ENCODE peak calls at places on chromosomes 6 and 20, in ten cellular contexts. F, O, N, U, I, H, B, D, C and L are unnamed samples.

GRCh38 chr6:79699606-79700005 is 68.5 kb downstream of the SH3BGRL2 start:
- DNase-seq in F (no peak), O (no peak), N (no peak), U (no peak), I (no peak), H (no peak), B (no peak), D (no peak), C (no peak), L (no peak)

GRCh38 chr6:143397229-143398222 is 53.0 kb downstream of the ADAT2 start:
- DNase-seq in F (no peak), O (peak; percentile 21), N (peak; percentile 77), U (peak; percentile 65), I (peak; percentile 14), H (peak; percentile 22), B (peak; percentile 80), D (no peak), C (peak; percentile 70), L (peak; percentile 90)

GRCh38 chr20:24813936-24814335 is 135.1 kb upstream of the CST7 start:
- DNase-seq in F (no peak), O (no peak), N (no peak), U (no peak), I (no peak), H (no peak), B (no peak), D (no peak), C (no peak), L (no peak)

GRCh38 chr6:13761361-13762036 is 49.9 kb upstream of the RANBP9 start:
- DNase-seq in F (no peak), O (peak; percentile 5), N (no peak), U (no peak), I (no peak), H (no peak), B (peak; percentile 80), D (no peak), C (no peak), L (no peak)

GRCh38 chr6:41591859-41592502 is 45.8 kb downstream of the FOXP4 start:
- DNase-seq in F (no peak), O (peak; percentile 56), N (peak; percentile 71), U (peak; percentile 88), I (peak; percentile 90), H (peak; percentile 77), B (peak; percentile 55), D (peak; percentile 30), C (peak; percentile 75), L (no peak)

GRCh38 chr6:26223677-26224546 is 136.7 kb downstream of the HFE start:
- DNase-seq in F (peak; percentile 72), O (peak; percentile 98), N (peak; percentile 70), U (peak; percentile 82), I (peak; percentile 59), H (peak; percentile 63), B (peak; percentile 86), D (peak; percentile 94), C (peak; percentile 74), L (peak; percentile 87)

GRCh38 chr6:5126214-5126613 is 41.1 kb downstream of the PPP1R3G start:
- DNase-seq in F (no peak), O (no peak), N (no peak), U (no peak), I (no peak), H (no peak), B (no peak), D (no peak), C (no peak), L (no peak)

GRCh38 chr6:16409531-16410441 is 171.4 kb downstream of the GMPR start:
- DNase-seq in F (no peak), O (peak; percentile 60), N (peak; percentile 68), U (peak; percentile 77), I (peak; percentile 74), H (peak; percentile 24), B (peak; percentile 87), D (no peak), C (peak; percentile 78), L (no peak)

GRCh38 chr6:144661101-144661806 is 376.1 kb downstream of the UTRN start:
- DNase-seq in F (no peak), O (peak; percentile 62), N (no peak), U (no peak), I (no peak), H (no peak), B (peak; percentile 21), D (no peak), C (no peak), L (no peak)

GRCh38 chr6:169008641-169009040 is 245.0 kb downstream of the THBS2 start:
- DNase-seq in F (no peak), O (peak; percentile 34), N (no peak), U (no peak), I (no peak), H (no peak), B (peak; percentile 12), D (no peak), C (no peak), L (no peak)

GRCh38 chr20:9344080-9344920 is 170.1 kb upstream of the LAMP5 start:
- DNase-seq in F (no peak), O (peak; percentile 73), N (no peak), U (no peak), I (no peak), H (no peak), B (peak; percentile 54), D (peak; percentile 3), C (no peak), L (no peak)

GRCh38 chr6:36243562-36244212 is 26.2 kb upstream of the PNPLA1 start:
- DNase-seq in F (no peak), O (no peak), N (no peak), U (no peak), I (no peak), H (no peak), B (no peak), D (no peak), C (no peak), L (no peak)

GRCh38 chr6:36246511-36247268 is 23.2 kb upstream of the PNPLA1 start:
- DNase-seq in F (no peak), O (peak; percentile 18), N (no peak), U (no peak), I (no peak), H (no peak), B (peak; percentile 40), D (no peak), C (no peak), L (no peak)

GRCh38 chr6:36242161-36242560 is 27.7 kb upstream of the PNPLA1 start:
- DNase-seq in F (no peak), O (no peak), N (no peak), U (no peak), I (no peak), H (no peak), B (no peak), D (no peak), C (no peak), L (no peak)

GRCh38 chr6:36245572-36246031 is 24.3 kb upstream of the PNPLA1 start:
- DNase-seq in F (no peak), O (no peak), N (no peak), U (no peak), I (no peak), H (no peak), B (no peak), D (no peak), C (no peak), L (no peak)

GRCh38 chr6:36244641-36245280 is 25.1 kb upstream of the PNPLA1 start:
- DNase-seq in F (no peak), O (no peak), N (no peak), U (no peak), I (no peak), H (no peak), B (no peak), D (no peak), C (no peak), L (no peak)
- H3K9me3 ChIP-seq in F (no peaks in the 10 kb centered on the region), O (no peaks in the 10 kb centered on the region), N (no peaks in the 10 kb centered on the region), U (no peaks in the 10 kb centered on the region), I (no peaks in the 10 kb centered on the region), H (no peaks in the 10 kb centered on the region), B (no peaks in the 10 kb centered on the region), D (no peaks in the 10 kb centered on the region), C (no peaks in the 10 kb centered on the region), L (no peaks in the 10 kb centered on the region)

GRCh38 chr6:10534418-10534760 is 13.2 kb downstream of the GCNT2 start:
- DNase-seq in F (no peak), O (no peak), N (no peak), U (no peak), I (no peak), H (no peak), B (no peak), D (no peak), C (no peak), L (no peak)

GRCh38 chr6:10531513-10531912 is 10.4 kb downstream of the GCNT2 start:
- DNase-seq in F (no peak), O (no peak), N (no peak), U (no peak), I (no peak), H (no peak), B (no peak), D (no peak), C (no peak), L (no peak)

GRCh38 chr6:10535198-10535597 is 14.0 kb downstream of the GCNT2 start:
- DNase-seq in F (no peak), O (no peak), N (no peak), U (no peak), I (no peak), H (no peak), B (no peak), D (no peak), C (no peak), L (no peak)

GRCh38 chr6:10531942-10532341 is 10.8 kb downstream of the GCNT2 start:
- DNase-seq in F (no peak), O (no peak), N (no peak), U (no peak), I (no peak), H (no peak), B (no peak), D (no peak), C (no peak), L (no peak)

DNA sequence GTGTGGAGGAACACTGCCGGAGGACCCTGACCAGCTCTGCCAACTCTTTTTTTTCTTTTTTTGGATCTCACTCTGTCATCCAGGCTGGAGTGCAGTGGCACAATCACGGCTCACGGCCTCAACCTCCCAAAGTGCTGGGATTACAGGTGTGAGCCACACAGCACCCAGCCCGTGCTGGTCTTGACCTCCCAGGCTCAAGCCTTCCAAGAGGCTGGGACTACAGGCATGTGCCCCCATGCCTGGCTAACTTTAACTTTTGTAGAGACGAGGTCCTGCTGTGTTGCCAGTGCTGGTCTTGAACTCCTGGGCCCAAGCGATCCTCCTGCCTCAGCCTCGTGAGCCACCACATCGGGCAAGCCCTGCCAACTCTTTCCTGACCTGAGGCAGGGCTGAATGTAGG is 11.2 kb downstream of the GCNT2 start:
- DNase-seq in F (no peak), O (no peak), N (no peak), U (no peak), I (no peak), H (no peak), B (no peak), D (no peak), C (no peak), L (no peak)
- H3K4me3 ChIP-seq in F (no peak overlapping the region), O (no peak overlapping the region), N (peak overlapping the region; percentile 55), U (no peak overlapping the region), I (no peak overlapping the region), H (no peak overlapping the region), B (no peak overlapping the region), D (no peak overlapping the region), C (no peak overlapping the region), L (peak overlapping the region; percentile 67)

GRCh38 chr6:167552961-167553360 is 228.1 kb downstream of the TTLL2 start:
- DNase-seq in F (no peak), O (no peak), N (no peak), U (no peak), I (no peak), H (no peak), B (no peak), D (no peak), C (no peak), L (no peak)
- H3K4me1 ChIP-seq in F (peaks cover 20% of the 10 kb centered on the region), O (no peaks in the 10 kb centered on the region), N (peaks cover 18% of the 10 kb centered on the region), U (peaks cover 28% of the 10 kb centered on the region), I (no peaks in the 10 kb centered on the region), H (peaks cover 1% of the 10 kb centered on the region), B (no peaks in the 10 kb centered on the region), D (no peaks in the 10 kb centered on the region), C (no peaks in the 10 kb centered on the region), L (peaks cover 37% of the 10 kb centered on the region)

GRCh38 chr20:41575412-41575811 is 42.8 kb downstream of the CHD6 start:
- DNase-seq in F (no peak), O (no peak), N (no peak), U (no peak), I (no peak), H (no peak), B (no peak), D (no peak), C (no peak), L (no peak)
- H3K9me3 ChIP-seq in F (peaks cover 3% of the 10 kb centered on the region), O (no peaks in the 10 kb centered on the region), N (peaks cover 6% of the 10 kb centered on the region), U (no peaks in the 10 kb centered on the region), I (peaks cover 4% of the 10 kb centered on the region), H (no peaks in the 10 kb centered on the region), B (no peaks in the 10 kb centered on the region), D (no peaks in the 10 kb centered on the region), C (no peaks in the 10 kb centered on the region), L (no peaks in the 10 kb centered on the region)